ENCODE peak calls at places on chromosomes 4 and X, in four cellular contexts. E is gastrocnemius medialis, N is transverse colon, L is heart left ventricle. I is an unnamed sample.

GRCh38 chrX:112368371-112368770 is 285.8 kb upstream of the TRPC5 start:
- DNase-seq in E (no peak), N (no peak), L (no peak), I (no peak)

GRCh38 chrX:49071877-49072711 is 1.7 kb downstream of the PRAF2 start:
- DNase-seq in E (peak; percentile 7), N (peak; percentile 55), L (peak; percentile 75), I (no peak)

GRCh38 chr4:88033309-88033708 is 25.9 kb downstream of the PKD2 start:
- DNase-seq in E (no peak), N (peak; percentile 25), L (no peak), I (peak; percentile 34)

GRCh38 chr4:113708250-113708649 is 53.3 kb downstream of the CAMK2D start:
- DNase-seq in E (no peak), N (no peak), L (no peak), I (no peak)

GRCh38 chr4:64643841-64644240 is 234.6 kb upstream of the TECRL start:
- DNase-seq in E (no peak), N (no peak), L (no peak), I (no peak)

GRCh38 chrX:129115104-129115503 is 408.2 kb downstream of the SMARCA1 start:
- DNase-seq in E (no peak), N (peak; percentile 14), L (no peak), I (peak; percentile 31)

GRCh38 chr4:113069212-113069892 is 19.9 kb downstream of the ANK2 start:
- DNase-seq in E (no peak), N (no peak), L (no peak), I (no peak)

GRCh38 chrX:140572724-140573123 is 67.9 kb upstream of the SOX3 start:
- DNase-seq in E (no peak), N (peak; percentile 14), L (no peak), I (no peak)

GRCh38 chr4:127856485-127857447 is 23.9 kb upstream of the PLK4 start:
- DNase-seq in E (no peak), N (no peak), L (no peak), I (no peak)

GRCh38 chr4:187071896-187072295 is 348.2 kb upstream of the FAT1 start:
- DNase-seq in E (no peak), N (no peak), L (no peak), I (no peak)

GRCh38 chrX:9847071-9847470 is 60.8 kb downstream of the SHROOM2 start:
- DNase-seq in E (no peak), N (no peak), L (no peak), I (no peak)

DNA sequence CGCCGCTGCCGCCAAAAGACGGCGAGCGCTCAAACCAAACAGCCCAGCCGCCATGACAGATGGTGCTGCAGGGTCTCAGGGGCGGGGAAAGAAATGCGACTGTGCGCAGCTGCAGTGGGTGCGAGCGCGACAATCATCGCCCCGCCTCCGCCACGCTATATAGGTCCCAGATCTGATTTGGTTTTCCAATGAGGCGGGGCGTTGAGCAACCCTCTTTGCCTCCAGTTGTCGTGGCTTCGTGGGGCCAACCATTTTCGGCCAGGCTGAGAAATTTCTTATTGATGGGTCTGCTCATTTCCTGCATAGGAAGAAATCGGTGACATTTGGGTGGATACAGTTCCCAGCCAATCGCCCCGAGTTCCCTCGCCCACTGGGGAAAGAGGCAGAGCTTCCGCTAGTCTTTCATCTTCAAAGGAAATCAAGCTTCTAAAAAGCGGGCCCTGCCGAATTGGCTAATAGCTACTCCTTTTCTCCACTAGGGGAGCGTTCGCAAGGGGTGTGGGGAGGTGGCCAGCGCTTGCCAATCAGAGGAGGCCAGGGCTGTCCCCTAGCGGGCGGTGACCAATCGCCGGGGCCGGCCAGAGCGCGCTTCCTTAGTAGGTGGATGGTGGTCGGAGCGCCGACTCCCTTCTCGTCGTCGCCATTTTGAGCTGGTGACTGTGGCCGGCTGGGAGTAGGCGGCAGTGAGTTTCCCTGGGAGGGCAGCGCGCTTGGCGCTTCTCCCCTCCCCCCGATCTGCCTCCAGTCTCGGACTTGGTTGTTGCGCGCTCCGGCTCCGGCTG is at the start of the genes NDUFB11 and RBM10:
- DNase-seq in E (peak; percentile 92), N (peak; percentile 94), L (peak; percentile 96), I (peak; percentile 87)
- TF ChIP-seq POLR2A in E (peak; percentile 77), N (peak; percentile 86), L (peak; percentile 44), I (no peak)

DNA sequence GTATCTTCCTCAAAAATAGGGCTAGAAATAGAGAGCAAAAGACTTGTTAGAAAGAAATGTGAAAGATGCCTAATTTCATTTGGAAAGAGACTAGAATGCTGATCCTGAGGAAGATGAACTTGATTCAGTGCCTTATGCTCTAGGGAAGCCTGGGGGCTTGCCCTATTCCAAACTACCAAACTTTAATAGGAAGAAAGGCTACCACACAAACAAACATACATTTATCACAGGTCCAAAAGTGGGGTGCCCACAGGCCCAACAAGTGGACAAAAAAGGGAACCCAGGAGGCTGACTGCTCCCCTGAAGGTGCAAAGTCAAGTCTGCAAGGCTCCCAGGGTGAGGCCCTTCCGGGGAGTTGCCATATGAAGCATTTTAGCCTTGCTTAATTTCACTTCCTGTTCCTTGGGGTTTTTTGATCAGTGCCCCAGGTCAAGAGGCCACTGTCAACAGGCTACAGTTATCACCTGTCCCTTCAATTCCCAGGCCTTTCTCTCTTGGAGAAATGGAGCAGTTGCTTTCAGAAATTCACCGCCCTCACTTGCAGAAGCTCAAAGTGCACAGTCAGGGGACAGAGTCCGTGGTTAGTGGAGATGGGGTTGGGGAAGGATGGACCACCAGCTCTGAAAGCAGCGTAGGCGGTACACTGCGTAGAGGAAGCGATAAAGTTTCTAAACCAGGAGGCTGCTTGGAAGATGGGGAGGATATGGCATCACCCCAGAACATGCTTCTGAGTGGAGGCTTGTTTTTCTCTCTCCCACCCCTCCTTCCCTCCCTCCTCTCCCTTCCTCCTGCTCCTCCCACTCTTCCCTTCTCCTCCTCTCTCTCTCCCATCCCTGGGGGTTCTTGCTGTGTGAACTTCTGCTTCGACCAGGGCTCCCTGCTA is 36.4 kb downstream of the TMEM154 start:
- DNase-seq in E (no peak), N (peak; percentile 51), L (no peak), I (no peak)
- TF ChIP-seq POLR2A in E (no peak), N (no peak), L (no peak), I (no peak)

DNA sequence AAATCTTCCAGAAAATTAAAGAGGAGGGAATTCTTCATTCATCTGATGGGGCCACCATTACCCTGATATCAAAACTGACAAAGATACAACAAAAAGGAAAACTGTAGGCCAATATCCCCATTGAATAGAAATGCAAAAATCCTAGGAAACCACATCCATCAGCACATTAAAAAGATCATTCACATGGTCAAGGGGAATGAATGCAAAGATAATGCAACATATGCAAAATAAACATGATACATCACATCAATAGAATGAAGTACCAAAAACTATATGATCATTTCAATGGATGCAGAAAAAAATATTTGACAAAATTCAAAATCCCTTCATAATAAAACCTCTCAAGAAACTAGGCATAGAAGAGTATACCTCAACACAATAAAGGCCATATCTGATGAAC is 108.9 kb upstream of the SH3RF1 start:
- DNase-seq in E (no peak), N (no peak), L (no peak), I (no peak)
- TF ChIP-seq POLR2A in E (no peak), N (no peak), L (no peak), I (no peak)

DNA sequence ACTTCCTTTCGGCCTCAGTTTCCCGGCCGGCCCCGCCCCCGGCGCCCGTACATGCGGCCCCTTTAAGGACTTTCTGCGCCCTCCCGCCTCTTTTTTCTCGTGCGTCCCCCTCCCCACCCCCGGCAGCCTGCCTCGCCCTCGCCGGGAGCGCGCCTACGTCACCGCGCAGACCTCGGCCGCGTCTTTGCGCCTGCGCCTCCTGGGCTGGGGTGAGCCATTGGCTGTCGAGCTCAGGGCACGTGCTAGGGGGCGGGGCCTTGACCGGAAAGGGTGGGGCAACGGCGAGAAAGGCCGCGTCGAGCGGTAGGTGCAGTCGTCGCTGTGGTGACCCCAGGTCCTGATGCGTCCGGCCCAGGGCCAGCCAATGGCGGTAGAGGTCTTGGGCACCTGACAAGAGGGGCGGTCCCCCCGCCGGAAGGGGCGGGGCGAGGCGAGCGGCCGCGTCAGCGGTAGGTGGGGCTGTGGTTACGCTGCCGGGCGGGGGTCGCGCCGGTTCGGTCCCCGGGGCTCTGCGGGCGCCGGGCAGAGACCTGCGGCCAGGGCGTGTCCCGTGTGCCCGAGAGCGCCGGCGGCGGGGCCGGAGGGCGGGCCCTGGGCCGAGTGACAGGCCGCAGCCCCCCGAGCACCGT is at the start of gene UVSSA:
- DNase-seq in E (peak; percentile 100), N (peak; percentile 100), L (peak; percentile 100), I (peak; percentile 99)
- TF ChIP-seq POLR2A in E (peak; percentile 92), N (peak; percentile 54), L (peak; percentile 95), I (no peak)

GRCh38 chrX:106479920-106480319 is 131.9 kb upstream of the RADX start:
- DNase-seq in E (no peak), N (no peak), L (no peak), I (no peak)

GRCh38 chrX:106481341-106481740 is 130.4 kb upstream of the RADX start:
- DNase-seq in E (peak; percentile 2), N (peak; percentile 35), L (no peak), I (peak; percentile 46)

DNA sequence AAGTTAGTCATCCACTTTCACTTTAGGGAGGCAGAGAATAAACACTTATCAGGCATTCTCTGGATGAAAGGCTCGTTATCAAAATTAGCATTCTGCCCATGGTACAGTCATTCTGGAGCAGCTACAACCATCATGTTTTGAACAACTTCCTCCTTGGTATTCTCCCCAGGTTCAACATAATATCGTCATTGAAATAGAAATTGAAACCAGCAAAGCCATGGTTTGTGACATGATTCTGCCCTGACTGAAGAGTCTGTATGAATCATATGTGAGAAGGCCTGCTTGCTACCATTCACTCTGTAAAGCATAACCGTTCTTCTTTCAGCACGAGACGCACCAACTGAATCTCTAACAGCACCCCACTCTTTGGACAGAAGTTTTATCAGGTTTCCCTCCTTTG is 127.5 kb upstream of the RADX start:
- DNase-seq in E (no peak), N (no peak), L (no peak), I (no peak)
- TF ChIP-seq POLR2A in E (no peak), N (no peak), L (no peak), I (no peak)

GRCh38 chr4:40238008-40238699 is 41.3 kb downstream of the RHOH start:
- DNase-seq in E (no peak), N (no peak), L (no peak), I (no peak)
- TF ChIP-seq POLR2A in E (no peak), N (no peak), L (no peak), I (no peak)

I was measured in HCT116.